ENCODE peak calls at places on chromosomes 13 and 19, in seven cellular contexts. One of them, this sample, is unnamed.
A peak's percentile ranks its signal among the peaks of the same experiment; 100 is the strongest.

GRCh38 chr13:25990801-25991200 is 61.0 kb downstream of the SHISA2 start:
- DNase-seq in GM23338: no peak
- DNase-seq in PC-9: no peak
- DNase-seq in astrocyte: peak; percentile 31
- DNase-seq in fibroblast of lung: peak; percentile 48
- DNase-seq in IMR-90: no peak
- DNase-seq in H9: no peak
- DNase-seq in this sample: peak; percentile 23

GRCh38 chr19:17560205-17560595 is 4.8 kb downstream of the COLGALT1 start:
- DNase-seq in astrocyte: peak; percentile 89
- DNase-seq in H9: no peak
- DNase-seq in fibroblast of lung: peak; percentile 92
- DNase-seq in PC-9: peak; percentile 60
- DNase-seq in IMR-90: peak; percentile 93
- DNase-seq in GM23338: no peak
- DNase-seq in this sample: no peak

GRCh38 chr13:112207124-112207523 is 140.2 kb downstream of the SOX1 start:
- DNase-seq in fibroblast of lung: no peak
- DNase-seq in H9: no peak
- DNase-seq in IMR-90: no peak
- DNase-seq in GM23338: no peak
- DNase-seq in astrocyte: no peak
- DNase-seq in PC-9: peak; percentile 10
- DNase-seq in this sample: no peak

GRCh38 chr19:5964816-5965565 is 12.9 kb downstream of the RANBP3 start:
- DNase-seq in PC-9: no peak
- DNase-seq in fibroblast of lung: no peak
- DNase-seq in GM23338: no peak
- DNase-seq in astrocyte: no peak
- DNase-seq in H9: no peak
- DNase-seq in IMR-90: no peak
- DNase-seq in this sample: no peak

GRCh38 chr13:108346376-108346775 is 76.9 kb downstream of the TNFSF13B start:
- DNase-seq in IMR-90: no peak
- DNase-seq in PC-9: no peak
- DNase-seq in astrocyte: no peak
- DNase-seq in H9: peak; percentile 31
- DNase-seq in fibroblast of lung: no peak
- DNase-seq in GM23338: peak; percentile 6
- DNase-seq in this sample: no peak

GRCh38 chr19:4391701-4392543 is 8.4 kb downstream of the SH3GL1 start:
- DNase-seq in fibroblast of lung: peak; percentile 89
- DNase-seq in astrocyte: peak; percentile 82
- DNase-seq in GM23338: no peak
- DNase-seq in H9: no peak
- DNase-seq in PC-9: no peak
- DNase-seq in IMR-90: peak; percentile 91
- DNase-seq in this sample: no peak

GRCh38 chr13:87698268-87698667 is 27.1 kb downstream of the SLITRK5 start:
- DNase-seq in H9: no peak
- DNase-seq in fibroblast of lung: no peak
- DNase-seq in PC-9: no peak
- DNase-seq in GM23338: no peak
- DNase-seq in astrocyte: no peak
- DNase-seq in IMR-90: no peak
- DNase-seq in this sample: no peak

GRCh38 chr19:13639342-13639929 is 124.9 kb upstream of the MRI1 start:
- DNase-seq in PC-9: no peak
- DNase-seq in GM23338: no peak
- DNase-seq in IMR-90: no peak
- DNase-seq in astrocyte: no peak
- DNase-seq in H9: no peak
- DNase-seq in fibroblast of lung: no peak
- DNase-seq in this sample: no peak

GRCh38 chr13:68736961-68737360 is 1370.7 kb upstream of the ATXN8OS start:
- DNase-seq in fibroblast of lung: peak; percentile 13
- DNase-seq in astrocyte: peak; percentile 7
- DNase-seq in PC-9: no peak
- DNase-seq in H9: no peak
- DNase-seq in IMR-90: no peak
- DNase-seq in GM23338: no peak
- DNase-seq in this sample: no peak

GRCh38 chr19:7004313-7004931 is 16.8 kb downstream of the MBD3L2B start:
- DNase-seq in IMR-90: peak; percentile 18
- DNase-seq in PC-9: no peak
- DNase-seq in GM23338: peak; percentile 75
- DNase-seq in H9: no peak
- DNase-seq in astrocyte: no peak
- DNase-seq in fibroblast of lung: peak; percentile 12
- DNase-seq in this sample: no peak

GRCh38 chr13:48066310-48066989 is 28.5 kb downstream of the MED4 start:
- DNase-seq in IMR-90: peak; percentile 16
- DNase-seq in GM23338: no peak
- DNase-seq in fibroblast of lung: peak; percentile 36
- DNase-seq in H9: no peak
- DNase-seq in astrocyte: peak; percentile 12
- DNase-seq in PC-9: no peak
- DNase-seq in this sample: no peak

GRCh38 chr13:33721719-33722118 is 96.2 kb upstream of the RFC3 start:
- DNase-seq in astrocyte: peak; percentile 71
- DNase-seq in GM23338: no peak
- DNase-seq in fibroblast of lung: peak; percentile 75
- DNase-seq in IMR-90: peak; percentile 62
- DNase-seq in PC-9: no peak
- DNase-seq in H9: no peak
- DNase-seq in this sample: no peak

GRCh38 chr13:33725340-33725739 is 92.6 kb upstream of the RFC3 start:
- DNase-seq in PC-9: no peak
- DNase-seq in GM23338: no peak
- DNase-seq in H9: no peak
- DNase-seq in fibroblast of lung: no peak
- DNase-seq in IMR-90: no peak
- DNase-seq in astrocyte: no peak
- DNase-seq in this sample: no peak

GRCh38 chr13:33722216-33722900 is 95.6 kb upstream of the RFC3 start:
- DNase-seq in IMR-90: peak; percentile 7
- DNase-seq in astrocyte: no peak
- DNase-seq in H9: no peak
- DNase-seq in GM23338: no peak
- DNase-seq in PC-9: no peak
- DNase-seq in fibroblast of lung: no peak
- DNase-seq in this sample: no peak

GRCh38 chr13:33723365-33723764 is 94.6 kb upstream of the RFC3 start:
- DNase-seq in H9: no peak
- DNase-seq in GM23338: no peak
- DNase-seq in IMR-90: no peak
- DNase-seq in PC-9: no peak
- DNase-seq in fibroblast of lung: no peak
- DNase-seq in astrocyte: no peak
- DNase-seq in this sample: no peak

DNA sequence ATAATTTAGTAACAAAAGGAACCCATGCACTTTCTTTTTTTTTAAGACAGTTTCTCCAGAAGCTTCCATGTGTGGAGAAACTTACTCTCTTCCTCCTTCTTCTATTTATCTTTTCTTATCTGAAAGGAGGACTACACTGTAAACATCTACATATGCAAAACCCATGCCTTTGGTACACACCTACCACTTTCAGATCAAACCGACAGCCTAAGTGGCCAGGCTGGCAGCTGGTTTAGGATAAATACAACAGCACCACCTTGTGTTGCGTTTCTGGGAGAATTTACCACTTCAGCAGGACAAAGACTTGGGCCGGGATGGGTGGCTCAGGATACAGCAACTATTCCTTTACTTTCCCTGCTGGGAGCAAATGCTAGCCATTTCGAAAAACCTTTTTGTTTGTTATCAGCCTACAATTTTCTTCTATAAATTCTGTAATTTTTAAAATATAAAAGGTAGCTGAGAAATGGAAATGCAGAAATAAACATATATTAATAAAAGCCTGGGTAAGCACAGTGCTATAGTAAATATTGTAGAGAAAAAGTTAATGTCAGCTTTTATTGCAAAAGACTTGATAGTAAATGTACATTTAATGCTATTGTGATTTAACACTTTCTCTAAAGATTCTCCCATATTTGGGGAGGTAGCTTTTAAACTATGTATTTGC is 94.0 kb upstream of the RFC3 start:
- DNase-seq in astrocyte: peak; percentile 66
- DNase-seq in fibroblast of lung: peak; percentile 80
- DNase-seq in IMR-90: peak; percentile 85
- DNase-seq in H9: peak; percentile 86
- DNase-seq in PC-9: peak; percentile 75
- DNase-seq in GM23338: peak; percentile 93
- DNase-seq in this sample: peak; percentile 39
- H2AFZ ChIP-seq in astrocyte: no peak overlapping the region
- H2AFZ ChIP-seq in fibroblast of lung: no peak overlapping the region
- H2AFZ ChIP-seq in IMR-90: peak overlapping the region; percentile 77
- H2AFZ ChIP-seq in H9: no peak overlapping the region
- H2AFZ ChIP-seq in PC-9: no peak overlapping the region
- H2AFZ ChIP-seq in GM23338: no peak overlapping the region
- H2AFZ ChIP-seq in this sample: no peak overlapping the region

DNA sequence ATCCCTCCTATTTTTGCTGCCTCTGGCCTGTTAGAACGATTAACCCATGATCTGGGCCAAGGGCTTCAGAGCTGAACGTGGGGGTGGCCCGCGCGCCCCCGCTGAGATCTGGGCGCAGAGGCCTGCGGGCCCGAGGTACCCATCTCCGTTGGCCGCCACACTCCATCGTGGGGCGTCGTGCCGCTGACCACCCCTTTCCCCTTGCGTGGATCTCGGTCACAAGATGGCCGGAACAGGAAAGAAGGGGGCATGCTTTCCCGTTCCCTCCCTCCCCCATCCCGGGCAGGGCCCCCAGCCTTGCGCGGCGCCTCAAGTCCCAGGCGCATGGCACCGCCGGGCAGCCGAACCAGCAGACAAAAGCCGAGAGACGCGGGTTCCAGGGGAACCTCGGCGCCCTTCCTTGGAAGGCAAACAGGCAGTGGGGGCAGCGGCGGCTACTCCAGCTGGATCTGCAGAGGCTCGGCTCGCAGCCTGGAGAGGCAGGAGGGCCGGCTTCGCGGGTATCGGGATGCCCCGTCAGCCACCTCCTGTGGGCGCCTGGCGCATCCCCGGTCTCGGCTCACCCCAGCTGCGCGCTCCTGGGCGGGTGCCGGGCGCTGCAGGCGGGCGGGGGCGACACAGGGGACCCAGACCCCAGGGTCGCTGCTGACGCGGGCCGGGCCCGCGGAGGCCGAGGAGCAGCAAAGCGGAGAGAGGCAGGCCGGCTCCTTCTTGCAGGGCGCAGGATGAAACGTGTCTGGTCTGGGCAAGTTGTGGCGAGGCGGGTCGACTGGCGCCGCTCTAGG is 500 bp downstream of the DZIP1 start:
- DNase-seq in PC-9: no peak
- DNase-seq in H9: peak; percentile 61
- DNase-seq in GM23338: peak; percentile 69
- DNase-seq in astrocyte: peak; percentile 37
- DNase-seq in IMR-90: peak; percentile 35
- DNase-seq in fibroblast of lung: peak; percentile 57
- DNase-seq in this sample: no peak
- H2AFZ ChIP-seq in PC-9: no peak overlapping the region
- H2AFZ ChIP-seq in H9: no peak overlapping the region
- H2AFZ ChIP-seq in GM23338: peak overlapping the region; percentile 89
- H2AFZ ChIP-seq in astrocyte: peak overlapping the region; percentile 51
- H2AFZ ChIP-seq in IMR-90: peak overlapping the region; percentile 95
- H2AFZ ChIP-seq in fibroblast of lung: peak overlapping the region; percentile 79
- H2AFZ ChIP-seq in this sample: no peak overlapping the region

GRCh38 chr19:35543280-35544109 is 1.9 kb upstream of the TMEM147 start:
- DNase-seq in PC-9: no peak
- DNase-seq in astrocyte: no peak
- DNase-seq in fibroblast of lung: no peak
- DNase-seq in H9: no peak
- DNase-seq in GM23338: no peak
- DNase-seq in IMR-90: no peak
- DNase-seq in this sample: no peak

GRCh38 chr19:35544110-35544802 is 1.2 kb upstream of the TMEM147 start:
- DNase-seq in PC-9: no peak
- DNase-seq in GM23338: no peak
- DNase-seq in IMR-90: no peak
- DNase-seq in astrocyte: no peak
- DNase-seq in H9: no peak
- DNase-seq in fibroblast of lung: no peak
- DNase-seq in this sample: no peak

GRCh38 chr19:35545001-35545854 is at the start of gene TMEM147:
- DNase-seq in astrocyte: peak; percentile 72
- DNase-seq in H9: peak; percentile 93
- DNase-seq in GM23338: peak; percentile 94
- DNase-seq in fibroblast of lung: peak; percentile 84
- DNase-seq in PC-9: peak; percentile 66
- DNase-seq in IMR-90: peak; percentile 85
- DNase-seq in this sample: peak; percentile 50

GRCh38 chr19:35546532-35546931 is 1.1 kb downstream of the TMEM147 start:
- DNase-seq in GM23338: no peak
- DNase-seq in IMR-90: no peak
- DNase-seq in astrocyte: no peak
- DNase-seq in H9: no peak
- DNase-seq in PC-9: no peak
- DNase-seq in fibroblast of lung: no peak
- DNase-seq in this sample: no peak

GRCh38 chr19:35545855-35546381 is 492 bp downstream of the TMEM147 start:
- DNase-seq in GM23338: peak; percentile 63
- DNase-seq in IMR-90: no peak
- DNase-seq in astrocyte: no peak
- DNase-seq in H9: no peak
- DNase-seq in fibroblast of lung: peak; percentile 18
- DNase-seq in PC-9: peak; percentile 37
- DNase-seq in this sample: no peak
- H2AFZ ChIP-seq in GM23338: peak overlapping the region; percentile 89
- H2AFZ ChIP-seq in IMR-90: peak overlapping the region; percentile 99
- H2AFZ ChIP-seq in astrocyte: peak overlapping the region; percentile 90
- H2AFZ ChIP-seq in H9: no peak overlapping the region
- H2AFZ ChIP-seq in fibroblast of lung: peak overlapping the region; percentile 77
- H2AFZ ChIP-seq in PC-9: peak overlapping the region; percentile 99
- H2AFZ ChIP-seq in this sample: no peak overlapping the region

GRCh38 chr19:2474232-2475017 is 1.5 kb upstream of the GADD45B start:
- DNase-seq in IMR-90: peak; percentile 87
- DNase-seq in PC-9: peak; percentile 64
- DNase-seq in GM23338: peak; percentile 95
- DNase-seq in fibroblast of lung: peak; percentile 91
- DNase-seq in astrocyte: peak; percentile 79
- DNase-seq in H9: peak; percentile 89
- DNase-seq in this sample: peak; percentile 94

GRCh38 chr19:2476451-2477140 is 669 bp downstream of the GADD45B start:
- DNase-seq in H9: no peak
- DNase-seq in IMR-90: peak; percentile 74
- DNase-seq in astrocyte: peak; percentile 60
- DNase-seq in fibroblast of lung: peak; percentile 76
- DNase-seq in GM23338: peak; percentile 74
- DNase-seq in PC-9: peak; percentile 48
- DNase-seq in this sample: peak; percentile 74

GRCh38 chr19:2475702-2476450 is at the start of gene GADD45B:
- DNase-seq in GM23338: peak; percentile 97
- DNase-seq in PC-9: peak; percentile 82
- DNase-seq in H9: peak; percentile 95
- DNase-seq in fibroblast of lung: peak; percentile 96
- DNase-seq in IMR-90: peak; percentile 97
- DNase-seq in astrocyte: peak; percentile 90
- DNase-seq in this sample: peak; percentile 90

GRCh38 chr19:2477141-2477710 is 1.3 kb downstream of the GADD45B start:
- DNase-seq in H9: no peak
- DNase-seq in fibroblast of lung: peak; percentile 59
- DNase-seq in GM23338: no peak
- DNase-seq in IMR-90: peak; percentile 34
- DNase-seq in astrocyte: no peak
- DNase-seq in PC-9: peak; percentile 62
- DNase-seq in this sample: peak; percentile 63

GRCh38 chr19:2475018-2475701 is 767 bp upstream of the GADD45B start:
- DNase-seq in PC-9: no peak
- DNase-seq in fibroblast of lung: peak; percentile 72
- DNase-seq in GM23338: peak; percentile 59
- DNase-seq in astrocyte: peak; percentile 59
- DNase-seq in H9: no peak
- DNase-seq in IMR-90: peak; percentile 48
- DNase-seq in this sample: peak; percentile 76
- H2AFZ ChIP-seq in PC-9: no peak overlapping the region
- H2AFZ ChIP-seq in fibroblast of lung: no peak overlapping the region
- H2AFZ ChIP-seq in GM23338: no peak overlapping the region
- H2AFZ ChIP-seq in astrocyte: no peak overlapping the region
- H2AFZ ChIP-seq in H9: no peak overlapping the region
- H2AFZ ChIP-seq in IMR-90: peak overlapping the region; percentile 88
- H2AFZ ChIP-seq in this sample: no peak overlapping the region

This sample was measured in H1.